ENCODE peak calls at places on chromosomes 16 and 17, in five cellular contexts. One of them, this sample, is unnamed.

GRCh38 chr17:38588775-38589174 is 17.0 kb downstream of the SRCIN1 start:
- DNase-seq in colonic mucosa: no peak
- DNase-seq in psoas muscle: no peak
- DNase-seq in HCT116: no peak
- DNase-seq in lung: no peak
- DNase-seq in this sample: no peak

GRCh38 chr16:4653981-4654380 is 29.4 kb downstream of the MGRN1 start:
- DNase-seq in colonic mucosa: peak; percentile 92
- DNase-seq in psoas muscle: no peak
- DNase-seq in HCT116: no peak
- DNase-seq in lung: peak; percentile 91
- DNase-seq in this sample: no peak

GRCh38 chr17:17313350-17313991 is 10.3 kb downstream of the NT5M start:
- DNase-seq in colonic mucosa: peak; percentile 59
- DNase-seq in psoas muscle: no peak
- DNase-seq in HCT116: peak; percentile 31
- DNase-seq in lung: peak; percentile 69
- DNase-seq in this sample: no peak

GRCh38 chr17:79109584-79109983 is 35.0 kb downstream of the ENGASE start:
- DNase-seq in colonic mucosa: no peak
- DNase-seq in psoas muscle: no peak
- DNase-seq in HCT116: no peak
- DNase-seq in lung: no peak
- DNase-seq in this sample: no peak

GRCh38 chr16:47258874-47259461 is 115.2 kb upstream of the NETO2 start:
- DNase-seq in colonic mucosa: no peak
- DNase-seq in psoas muscle: no peak
- DNase-seq in HCT116: peak; percentile 18
- DNase-seq in lung: no peak
- DNase-seq in this sample: peak; percentile 21

GRCh38 chr17:67477687-67478086 is 100.6 kb downstream of the PITPNC1 start:
- DNase-seq in colonic mucosa: no peak
- DNase-seq in psoas muscle: no peak
- DNase-seq in HCT116: peak; percentile 43
- DNase-seq in lung: no peak
- DNase-seq in this sample: no peak

GRCh38 chr16:51056331-51056730 is 94.7 kb downstream of the SALL1 start:
- DNase-seq in colonic mucosa: no peak
- DNase-seq in psoas muscle: no peak
- DNase-seq in HCT116: no peak
- DNase-seq in lung: no peak
- DNase-seq in this sample: no peak

GRCh38 chr17:78883533-78884131 is 19.4 kb downstream of the CEP295NL start:
- DNase-seq in colonic mucosa: peak; percentile 53
- DNase-seq in psoas muscle: peak; percentile 83
- DNase-seq in HCT116: peak; percentile 72
- DNase-seq in lung: peak; percentile 63
- DNase-seq in this sample: peak; percentile 97

GRCh38 chr17:81641825-81642489 is 5.0 kb downstream of the TSPAN10 start:
- DNase-seq in colonic mucosa: no peak
- DNase-seq in psoas muscle: no peak
- DNase-seq in HCT116: no peak
- DNase-seq in lung: no peak
- DNase-seq in this sample: peak; percentile 75

DNA sequence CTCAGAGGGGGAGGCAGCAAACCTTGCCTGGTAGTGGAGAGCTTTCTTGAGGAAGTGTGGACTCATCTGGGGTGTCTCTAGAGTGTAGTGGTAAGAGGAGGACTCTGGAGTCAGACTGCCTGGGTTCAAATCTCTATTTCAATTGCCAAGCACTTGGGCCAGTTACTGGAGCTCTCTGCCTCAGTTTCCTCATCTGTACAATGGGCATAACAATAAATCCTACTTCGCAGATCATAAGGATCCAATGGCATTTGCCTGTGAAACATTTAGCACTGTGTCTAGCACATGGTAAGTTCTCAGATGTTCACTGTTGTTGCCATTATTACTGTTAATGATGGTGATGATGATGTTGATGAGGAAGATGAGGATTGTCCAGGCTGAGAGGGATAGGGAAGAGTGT is 23.6 kb upstream of the WFDC1 start:
- DNase-seq in colonic mucosa: no peak
- DNase-seq in psoas muscle: no peak
- DNase-seq in HCT116: no peak
- DNase-seq in lung: no peak
- DNase-seq in this sample: no peak
- H3K27me3 ChIP-seq in colonic mucosa: no peaks in the 10 kb centered on the region
- H3K27me3 ChIP-seq in psoas muscle: no peaks in the 10 kb centered on the region
- H3K27me3 ChIP-seq in HCT116: peaks cover 9% of the 10 kb centered on the region
- H3K27me3 ChIP-seq in lung: no peaks in the 10 kb centered on the region
- H3K27me3 ChIP-seq in this sample: no peaks in the 10 kb centered on the region

GRCh38 chr17:50603340-50603739 is 31.3 kb upstream of the ABCC3 start:
- DNase-seq in colonic mucosa: no peak
- DNase-seq in psoas muscle: no peak
- DNase-seq in HCT116: no peak
- DNase-seq in lung: no peak
- DNase-seq in this sample: no peak
- H3K27me3 ChIP-seq in colonic mucosa: no peaks in the 10 kb centered on the region
- H3K27me3 ChIP-seq in psoas muscle: no peaks in the 10 kb centered on the region
- H3K27me3 ChIP-seq in HCT116: no peaks in the 10 kb centered on the region
- H3K27me3 ChIP-seq in lung: no peaks in the 10 kb centered on the region
- H3K27me3 ChIP-seq in this sample: peaks cover 32% of the 10 kb centered on the region

GRCh38 chr16:66311306-66311705 is 55.2 kb upstream of the CDH5 start:
- DNase-seq in colonic mucosa: no peak
- DNase-seq in psoas muscle: no peak
- DNase-seq in HCT116: no peak
- DNase-seq in lung: no peak
- DNase-seq in this sample: no peak
- H3K27me3 ChIP-seq in colonic mucosa: no peaks in the 10 kb centered on the region
- H3K27me3 ChIP-seq in psoas muscle: peaks cover under 1% of the 10 kb centered on the region
- H3K27me3 ChIP-seq in HCT116: peaks cover 4% of the 10 kb centered on the region
- H3K27me3 ChIP-seq in lung: no peaks in the 10 kb centered on the region
- H3K27me3 ChIP-seq in this sample: no peaks in the 10 kb centered on the region

GRCh38 chr17:48593126-48593829 is at the start of gene HOXB5:
- DNase-seq in colonic mucosa: no peak
- DNase-seq in psoas muscle: no peak
- DNase-seq in HCT116: no peak
- DNase-seq in lung: no peak
- DNase-seq in this sample: no peak
- H3K27me3 ChIP-seq in colonic mucosa: no peaks in the 10 kb centered on the region
- H3K27me3 ChIP-seq in psoas muscle: peaks cover 39% of the 10 kb centered on the region
- H3K27me3 ChIP-seq in HCT116: no peaks in the 10 kb centered on the region
- H3K27me3 ChIP-seq in lung: peaks cover 11% of the 10 kb centered on the region
- H3K27me3 ChIP-seq in this sample: no peaks in the 10 kb centered on the region

DNA sequence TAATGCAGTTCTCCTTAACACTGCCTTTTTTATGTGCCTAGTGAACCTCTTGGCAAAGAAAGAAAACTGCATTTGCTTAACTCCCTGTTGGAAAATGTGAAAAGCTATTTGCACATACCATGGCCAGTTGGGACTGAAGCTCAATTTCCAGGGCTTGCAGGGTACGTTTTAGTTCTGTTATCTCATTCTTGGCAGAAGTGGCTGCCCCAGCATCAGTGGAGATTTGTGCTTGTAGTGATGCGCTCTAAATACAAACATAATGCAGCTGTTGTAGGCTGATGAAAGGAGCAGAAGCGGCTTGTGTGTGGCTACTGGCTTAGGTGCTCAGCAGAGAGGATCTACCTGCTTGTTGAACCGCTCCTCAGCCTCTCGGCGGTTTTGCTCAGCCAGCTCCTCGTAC is 3.7 kb downstream of the KRT24 start:
- DNase-seq in colonic mucosa: no peak
- DNase-seq in psoas muscle: no peak
- DNase-seq in HCT116: no peak
- DNase-seq in lung: no peak
- DNase-seq in this sample: no peak
- H3K27me3 ChIP-seq in colonic mucosa: no peaks in the 10 kb centered on the region
- H3K27me3 ChIP-seq in psoas muscle: no peaks in the 10 kb centered on the region
- H3K27me3 ChIP-seq in HCT116: no peaks in the 10 kb centered on the region
- H3K27me3 ChIP-seq in lung: no peaks in the 10 kb centered on the region
- H3K27me3 ChIP-seq in this sample: peaks cover 60% of the 10 kb centered on the region